ENCODE peak calls at places on chromosomes 11 and 22, in six cellular contexts. L, R, F, W, D and I are unnamed samples.

GRCh38 chr11:65316979-65317786 is 2.5 kb downstream of the CDC42EP2 start:
- DNase-seq in L (no peak), R (peak; percentile 81), F (peak; percentile 60), W (peak; percentile 62), D (peak; percentile 62), I (peak; percentile 84)

GRCh38 chr22:24580276-24580675 is 12.6 kb downstream of the LRRC75B start:
- DNase-seq in L (no peak), R (no peak), F (no peak), W (peak; percentile 87), D (no peak), I (peak; percentile 93)

GRCh38 chr22:50010676-50011446 is 1.7 kb downstream of the IL17REL start:
- DNase-seq in L (no peak), R (peak; percentile 32), F (no peak), W (no peak), D (peak; percentile 54), I (no peak)

GRCh38 chr11:132772712-132773545 is 759.4 kb downstream of the OPCML start:
- DNase-seq in L (peak; percentile 24), R (no peak), F (peak; percentile 68), W (no peak), D (no peak), I (no peak)

GRCh38 chr11:68666854-68667253 is 17.5 kb upstream of the GAL start:
- DNase-seq in L (no peak), R (no peak), F (no peak), W (no peak), D (no peak), I (no peak)

GRCh38 chr11:21464601-21465193 is 728.2 kb upstream of the ANO5 start:
- DNase-seq in L (no peak), R (no peak), F (no peak), W (no peak), D (no peak), I (no peak)

GRCh38 chr11:70826541-70826943 is 425.8 kb downstream of the SHANK2 start:
- DNase-seq in L (peak; percentile 57), R (peak; percentile 57), F (peak; percentile 66), W (no peak), D (peak; percentile 69), I (no peak)

GRCh38 chr11:72743321-72744221 is 8.6 kb downstream of the ARAP1 start:
- DNase-seq in L (no peak), R (no peak), F (no peak), W (no peak), D (no peak), I (no peak)

GRCh38 chr11:63553759-63554158 is 9.4 kb downstream of the PLAAT2 start:
- DNase-seq in L (no peak), R (peak; percentile 29), F (no peak), W (no peak), D (no peak), I (no peak)

GRCh38 chr11:66012946-66013761 is 1.3 kb downstream of the CST6 start:
- DNase-seq in L (no peak), R (no peak), F (no peak), W (no peak), D (no peak), I (no peak)

GRCh38 chr11:17077240-17077519 is 287 bp downstream of the RPS13 start:
- DNase-seq in L (no peak), R (no peak), F (no peak), W (no peak), D (no peak), I (no peak)

GRCh38 chr11:84558085-84558905 is 1068.8 kb downstream of the DLG2 start:
- DNase-seq in L (peak; percentile 24), R (peak; percentile 34), F (peak; percentile 74), W (peak; percentile 48), D (no peak), I (peak; percentile 53)

GRCh38 chr11:86440305-86440716 is 65.6 kb downstream of the CCDC81 start:
- DNase-seq in L (no peak), R (no peak), F (no peak), W (peak; percentile 63), D (no peak), I (peak; percentile 55)

GRCh38 chr11:1930448-1930802 is 10.9 kb downstream of the TNNT3 start:
- DNase-seq in L (no peak), R (no peak), F (no peak), W (no peak), D (no peak), I (no peak)

GRCh38 chr11:125621995-125622394 is 3.0 kb upstream of the CHEK1 start:
- DNase-seq in L (no peak), R (no peak), F (no peak), W (peak; percentile 70), D (no peak), I (peak; percentile 77)

GRCh38 chr11:1109101-1109917 is 34.6 kb downstream of the MUC2 start:
- DNase-seq in L (no peak), R (no peak), F (no peak), W (no peak), D (no peak), I (no peak)

GRCh38 chr11:908273-908672 is 2.3 kb downstream of the CHID1 start:
- DNase-seq in L (no peak), R (no peak), F (no peak), W (no peak), D (no peak), I (no peak)

GRCh38 chr11:112631333-112631732 is 329.9 kb upstream of the NCAM1 start:
- DNase-seq in L (no peak), R (no peak), F (no peak), W (no peak), D (no peak), I (no peak)

GRCh38 chr11:62856333-62856910 is 17.0 kb upstream of the WDR74 start:
- DNase-seq in L (no peak), R (no peak), F (no peak), W (peak; percentile 69), D (no peak), I (no peak)

GRCh38 chr22:46596819-46597218 is 23.4 kb upstream of the GRAMD4 start:
- DNase-seq in L (no peak), R (peak; percentile 68), F (peak; percentile 78), W (no peak), D (no peak), I (no peak)

GRCh38 chr11:62721994-62722393 is 5.3 kb downstream of the HNRNPUL2 start:
- DNase-seq in L (no peak), R (no peak), F (peak; percentile 73), W (peak; percentile 67), D (no peak), I (peak; percentile 40)

GRCh38 chr11:17649696-17650600 is 69.4 kb upstream of the MYOD1 start:
- DNase-seq in L (no peak), R (no peak), F (peak; percentile 14), W (no peak), D (no peak), I (no peak)

GRCh38 chr22:23497016-23497885 is 82.8 kb downstream of the IGLL1 start:
- DNase-seq in L (no peak), R (no peak), F (no peak), W (no peak), D (peak; percentile 37), I (no peak)

GRCh38 chr11:121494355-121495099 is 41.8 kb upstream of the SORL1-AS1 start:
- DNase-seq in L (no peak), R (no peak), F (peak; percentile 39), W (no peak), D (no peak), I (no peak)

GRCh38 chr22:44047891-44048301 is 23.8 kb downstream of the PARVB start:
- DNase-seq in L (no peak), R (no peak), F (no peak), W (no peak), D (no peak), I (no peak)

GRCh38 chr11:76561245-76561644 is 109.3 kb downstream of the LRRC32 start:
- DNase-seq in L (no peak), R (no peak), F (no peak), W (no peak), D (no peak), I (no peak)

GRCh38 chr11:76558891-76559290 is 111.7 kb downstream of the LRRC32 start:
- DNase-seq in L (no peak), R (no peak), F (no peak), W (no peak), D (no peak), I (no peak)

GRCh38 chr11:76564400-76564799 is 106.1 kb downstream of the LRRC32 start:
- DNase-seq in L (no peak), R (no peak), F (no peak), W (no peak), D (no peak), I (no peak)

GRCh38 chr11:76560219-76560618 is 110.3 kb downstream of the LRRC32 start:
- DNase-seq in L (no peak), R (no peak), F (no peak), W (peak; percentile 29), D (no peak), I (no peak)

DNA sequence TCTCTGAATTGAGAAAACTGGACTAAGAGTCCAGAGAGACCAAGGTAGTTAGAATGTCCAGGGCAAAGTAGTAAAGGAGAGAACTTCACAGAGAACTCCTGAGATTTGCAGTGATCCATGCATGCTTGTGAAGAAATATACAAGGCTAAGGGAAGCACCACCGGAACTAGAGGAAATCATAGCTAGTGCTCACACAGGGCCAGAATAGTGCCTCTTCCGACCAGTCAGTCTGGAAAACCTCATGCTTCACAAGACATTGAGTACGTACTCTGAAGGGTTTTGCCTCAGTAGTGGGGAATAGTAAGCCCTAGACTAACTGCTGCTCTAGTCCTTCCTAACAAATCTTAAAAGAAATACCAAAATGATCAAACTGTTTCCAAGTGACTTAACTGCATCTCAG is 108.0 kb downstream of the LRRC32 start:
- DNase-seq in L (no peak), R (no peak), F (no peak), W (no peak), D (no peak), I (no peak)
- H2BK15ac ChIP-seq in L (no peak overlapping the region), R (no peak overlapping the region), F (no peak overlapping the region), W (no peak overlapping the region), D (no peak overlapping the region), I (no peak overlapping the region)

GRCh38 chr11:11970556-11970955 is 37.9 kb downstream of the DKK3 start:
- DNase-seq in L (no peak), R (no peak), F (no peak), W (no peak), D (peak; percentile 38), I (no peak)
- H2BK15ac ChIP-seq in L (no peak overlapping the region), R (no peak overlapping the region), F (no peak overlapping the region), W (no peak overlapping the region), D (no peak overlapping the region), I (no peak overlapping the region)

GRCh38 chr22:48432721-48433518 is 1394.8 kb downstream of the BRD1 start:
- DNase-seq in L (no peak), R (no peak), F (no peak), W (no peak), D (no peak), I (no peak)

GRCh38 chr22:48436201-48436931 is 1391.3 kb downstream of the BRD1 start:
- DNase-seq in L (no peak), R (no peak), F (no peak), W (no peak), D (no peak), I (no peak)

GRCh38 chr22:48433647-48434046 is 1394.0 kb downstream of the BRD1 start:
- DNase-seq in L (no peak), R (no peak), F (no peak), W (no peak), D (no peak), I (no peak)

GRCh38 chr22:48434156-48434867 is 1393.4 kb downstream of the BRD1 start:
- DNase-seq in L (no peak), R (no peak), F (no peak), W (no peak), D (no peak), I (no peak)

GRCh38 chr22:48434868-48435250 is 1392.8 kb downstream of the BRD1 start:
- DNase-seq in L (no peak), R (no peak), F (no peak), W (no peak), D (no peak), I (no peak)
- H2BK15ac ChIP-seq in L (no peak overlapping the region), R (no peak overlapping the region), F (no peak overlapping the region), W (no peak overlapping the region), D (no peak overlapping the region), I (no peak overlapping the region)

GRCh38 chr11:134027671-134028070 is 41.2 kb upstream of the JAM3 start:
- DNase-seq in L (no peak), R (no peak), F (no peak), W (no peak), D (no peak), I (no peak)
- H2BK15ac ChIP-seq in L (no peak overlapping the region), R (no peak overlapping the region), F (no peak overlapping the region), W (no peak overlapping the region), D (no peak overlapping the region), I (no peak overlapping the region)